ENCODE peak calls at places on chromosome 2, in five cellular contexts. Y is stimulated activated CD8-positive, alpha-beta memory T cell treated with anti-CD3 and anti-CD28 coated beads, Interleukin-7, amount 100 ng/mL, for 4 hours; V is aorta; N is KBM-7; Q is stimulated activated CD4-positive, alpha-beta T cell treated with anti-CD3 and anti-CD28 coated beads, Interleukin-1b, Interleukin-23, amount 100 ng/mL, for 24 hours. W is an unnamed sample.

GRCh38 chr2:148756292-148756975 is 111.9 kb downstream of the EPC2 start:
- DNase-seq in Y (no peak), V (no peak), N (no peak), Q (no peak), W (no peak)

GRCh38 chr2:120499784-120500495 is 154.0 kb downstream of the INHBB start:
- DNase-seq in Y (no peak), V (peak; percentile 56), N (no peak), Q (no peak), W (no peak)

GRCh38 chr2:30417253-30417652 is 29.8 kb upstream of the LCLAT1 start:
- DNase-seq in Y (no peak), V (no peak), N (no peak), Q (no peak), W (no peak)

GRCh38 chr2:60275958-60276357 is 277.5 kb downstream of the BCL11A start:
- DNase-seq in Y (no peak), V (no peak), N (no peak), Q (no peak), W (no peak)

GRCh38 chr2:204491528-204491927 is 53.7 kb upstream of the PARD3B start:
- DNase-seq in Y (no peak), V (no peak), N (no peak), Q (no peak), W (no peak)

GRCh38 chr2:173511942-173512341 is 157.3 kb downstream of the CDCA7 start:
- DNase-seq in Y (no peak), V (no peak), N (no peak), Q (no peak), W (no peak)

GRCh38 chr2:212537311-212538155 is 1.1 kb downstream of the ERBB4 start:
- DNase-seq in Y (no peak), V (peak; percentile 86), N (peak; percentile 23), Q (no peak), W (no peak)

GRCh38 chr2:190695739-190696138 is 46.9 kb downstream of the NAB1 start:
- DNase-seq in Y (peak; percentile 26), V (no peak), N (no peak), Q (no peak), W (no peak)

GRCh38 chr2:20556756-20557155 is 94.1 kb downstream of the HS1BP3 start:
- DNase-seq in Y (no peak), V (no peak), N (no peak), Q (no peak), W (no peak)

GRCh38 chr2:527581-527980 is 149.6 kb downstream of the TMEM18 start:
- DNase-seq in Y (no peak), V (no peak), N (no peak), Q (no peak), W (no peak)

GRCh38 chr2:10305254-10305635 is 2.5 kb downstream of the HPCAL1 start:
- DNase-seq in Y (no peak), V (peak; percentile 64), N (peak; percentile 79), Q (no peak), W (peak; percentile 32)

GRCh38 chr2:6948081-6949008 is 31.1 kb downstream of the RNF144A start:
- DNase-seq in Y (no peak), V (no peak), N (no peak), Q (no peak), W (no peak)

GRCh38 chr2:70964596-70965386 is 13.6 kb upstream of the ANKRD53 start:
- DNase-seq in Y (peak; percentile 50), V (peak; percentile 93), N (peak; percentile 73), Q (peak; percentile 71), W (no peak)

GRCh38 chr2:217667545-217667944 is 335.2 kb downstream of the TNS1 start:
- DNase-seq in Y (no peak), V (no peak), N (no peak), Q (no peak), W (no peak)

GRCh38 chr2:120762341-120763061 is 26.8 kb downstream of the GLI2 start:
- DNase-seq in Y (no peak), V (peak; percentile 34), N (no peak), Q (no peak), W (peak; percentile 36)

GRCh38 chr2:199329466-199329865 is 128.3 kb downstream of the SATB2 start:
- DNase-seq in Y (no peak), V (no peak), N (no peak), Q (no peak), W (no peak)

GRCh38 chr2:237894396-237894979 is 35.1 kb downstream of the RAMP1 start:
- DNase-seq in Y (no peak), V (peak; percentile 39), N (no peak), Q (no peak), W (peak; percentile 45)

GRCh38 chr2:101538076-101538475 is 63.2 kb upstream of the RFX8 start:
- DNase-seq in Y (no peak), V (no peak), N (no peak), Q (no peak), W (no peak)

GRCh38 chr2:231223458-231223970 is 25.1 kb downstream of the ARMC9 start:
- DNase-seq in Y (no peak), V (no peak), N (no peak), Q (no peak), W (no peak)

GRCh38 chr2:118371500-118371899 is 283.2 kb downstream of the INSIG2 start:
- DNase-seq in Y (no peak), V (no peak), N (peak; percentile 1), Q (no peak), W (no peak)

GRCh38 chr2:120978359-120979050 is 242.8 kb downstream of the GLI2 start:
- DNase-seq in Y (no peak), V (peak; percentile 58), N (no peak), Q (no peak), W (peak; percentile 18)

GRCh38 chr2:8550481-8550880 is 131.4 kb upstream of the ID2 start:
- DNase-seq in Y (no peak), V (peak; percentile 51), N (no peak), Q (no peak), W (peak; percentile 34)

GRCh38 chr2:152134488-152135280 is 35.8 kb upstream of the CACNB4 start:
- DNase-seq in Y (no peak), V (no peak), N (peak; percentile 7), Q (no peak), W (no peak)

GRCh38 chr2:26675651-26676255 is 16.8 kb upstream of the KCNK3 start:
- DNase-seq in Y (no peak), V (peak; percentile 45), N (no peak), Q (no peak), W (no peak)

GRCh38 chr2:186427970-186428369 is 58.1 kb upstream of the ZC3H15 start:
- DNase-seq in Y (no peak), V (no peak), N (no peak), Q (no peak), W (no peak)

GRCh38 chr2:99066602-99067001 is 74.9 kb upstream of the C2orf15 start:
- DNase-seq in Y (no peak), V (no peak), N (peak; percentile 51), Q (no peak), W (no peak)

GRCh38 chr2:102082591-102083586 is 59.7 kb upstream of the IL1R1 start:
- DNase-seq in Y (peak; percentile 24), V (no peak), N (peak; percentile 83), Q (peak; percentile 41), W (peak; percentile 81)

GRCh38 chr2:48471048-48471474 is 58.9 kb upstream of the STON1 start:
- DNase-seq in Y (no peak), V (no peak), N (peak; percentile 39), Q (no peak), W (no peak)

GRCh38 chr2:8821276-8822217 is 15.9 kb downstream of the KIDINS220 start:
- DNase-seq in Y (no peak), V (no peak), N (peak; percentile 5), Q (no peak), W (no peak)

GRCh38 chr2:12787891-12788783 is 71.4 kb downstream of the TRIB2 start:
- DNase-seq in Y (no peak), V (no peak), N (no peak), Q (no peak), W (no peak)

GRCh38 chr2:106270471-106270891 is 76.4 kb upstream of the UXS1 start:
- DNase-seq in Y (no peak), V (no peak), N (no peak), Q (no peak), W (no peak)

GRCh38 chr2:96342085-96342484 is 6.5 kb downstream of the NCAPH start:
- DNase-seq in Y (no peak), V (no peak), N (no peak), Q (no peak), W (no peak)

GRCh38 chr2:211127501-211127900 is 571.1 kb downstream of the CPS1 start:
- DNase-seq in Y (no peak), V (no peak), N (no peak), Q (no peak), W (no peak)

GRCh38 chr2:26215833-26216232 is 28.6 kb downstream of the HADHA start:
- DNase-seq in Y (no peak), V (no peak), N (no peak), Q (no peak), W (no peak)

GRCh38 chr2:61018798-61019197 is 743 bp upstream of the PUS10 start:
- DNase-seq in Y (no peak), V (no peak), N (no peak), Q (no peak), W (no peak)

GRCh38 chr2:239225921-239226561 is 174.8 kb downstream of the HDAC4 start:
- DNase-seq in Y (no peak), V (no peak), N (no peak), Q (no peak), W (no peak)

GRCh38 chr2:15145919-15146318 is 415.2 kb downstream of the NBAS start:
- DNase-seq in Y (no peak), V (no peak), N (no peak), Q (no peak), W (no peak)

W was measured in CD14-positive monocyte.